ENCODE peak calls at places on chromosome 12, in ten cellular contexts. One of them, this sample, is unnamed.
A peak's percentile ranks its signal among the peaks of the same experiment; 100 is the strongest.

GRCh38 chr12:49070971-49071370 is 1.2 kb upstream of the RHEBL1 start:
- DNase-seq in HTR-8/SVneo: no peak
- DNase-seq in T-helper 2 cell: no peak
- DNase-seq in B cell: no peak
- DNase-seq in RWPE1: no peak
- DNase-seq in stimulated activated CD4-positive, alpha-beta T cell treated with anti-CD3 and anti-CD28 coated beads, Interleukin-15, amount 100 ng/mL, for 1 hour: no peak
- DNase-seq in Karpas-422: no peak
- DNase-seq in endothelial cell: no peak
- DNase-seq in NCI-H1694 treated with DMSO at 0.1 percent for 48 hours: no peak
- DNase-seq in SK-N-MC: no peak
- DNase-seq in this sample: no peak

GRCh38 chr12:65330341-65330740 is 51.9 kb downstream of the MSRB3 start:
- DNase-seq in stimulated activated CD4-positive, alpha-beta T cell treated with anti-CD3 and anti-CD28 coated beads, Interleukin-15, amount 100 ng/mL, for 1 hour: no peak
- DNase-seq in Karpas-422: no peak
- DNase-seq in NCI-H1694 treated with DMSO at 0.1 percent for 48 hours: no peak
- DNase-seq in B cell: no peak
- DNase-seq in HTR-8/SVneo: no peak
- DNase-seq in T-helper 2 cell: no peak
- DNase-seq in SK-N-MC: no peak
- DNase-seq in RWPE1: no peak
- DNase-seq in endothelial cell: no peak
- DNase-seq in this sample: no peak

GRCh38 chr12:131379758-131380157 is 331.1 kb upstream of the SFSWAP start:
- DNase-seq in stimulated activated CD4-positive, alpha-beta T cell treated with anti-CD3 and anti-CD28 coated beads, Interleukin-15, amount 100 ng/mL, for 1 hour: no peak
- DNase-seq in SK-N-MC: no peak
- DNase-seq in RWPE1: no peak
- DNase-seq in NCI-H1694 treated with DMSO at 0.1 percent for 48 hours: no peak
- DNase-seq in B cell: no peak
- DNase-seq in HTR-8/SVneo: no peak
- DNase-seq in endothelial cell: no peak
- DNase-seq in T-helper 2 cell: no peak
- DNase-seq in Karpas-422: no peak
- DNase-seq in this sample: no peak

GRCh38 chr12:64392221-64392620 is 1.7 kb upstream of the C12orf56 start:
- DNase-seq in B cell: no peak
- DNase-seq in endothelial cell: peak; percentile 37
- DNase-seq in HTR-8/SVneo: peak; percentile 35
- DNase-seq in SK-N-MC: no peak
- DNase-seq in RWPE1: peak; percentile 25
- DNase-seq in NCI-H1694 treated with DMSO at 0.1 percent for 48 hours: no peak
- DNase-seq in Karpas-422: peak; percentile 73
- DNase-seq in T-helper 2 cell: no peak
- DNase-seq in stimulated activated CD4-positive, alpha-beta T cell treated with anti-CD3 and anti-CD28 coated beads, Interleukin-15, amount 100 ng/mL, for 1 hour: no peak
- DNase-seq in this sample: no peak

GRCh38 chr12:28457785-28458184 is 267.5 kb downstream of the CCDC91 start:
- DNase-seq in stimulated activated CD4-positive, alpha-beta T cell treated with anti-CD3 and anti-CD28 coated beads, Interleukin-15, amount 100 ng/mL, for 1 hour: no peak
- DNase-seq in RWPE1: no peak
- DNase-seq in B cell: no peak
- DNase-seq in NCI-H1694 treated with DMSO at 0.1 percent for 48 hours: no peak
- DNase-seq in Karpas-422: no peak
- DNase-seq in HTR-8/SVneo: no peak
- DNase-seq in SK-N-MC: no peak
- DNase-seq in endothelial cell: no peak
- DNase-seq in T-helper 2 cell: no peak
- DNase-seq in this sample: no peak

GRCh38 chr12:89349814-89350213 is 2.5 kb downstream of the DUSP6 start:
- DNase-seq in Karpas-422: peak; percentile 56
- DNase-seq in RWPE1: no peak
- DNase-seq in endothelial cell: peak; percentile 39
- DNase-seq in SK-N-MC: no peak
- DNase-seq in stimulated activated CD4-positive, alpha-beta T cell treated with anti-CD3 and anti-CD28 coated beads, Interleukin-15, amount 100 ng/mL, for 1 hour: no peak
- DNase-seq in T-helper 2 cell: no peak
- DNase-seq in B cell: no peak
- DNase-seq in HTR-8/SVneo: no peak
- DNase-seq in NCI-H1694 treated with DMSO at 0.1 percent for 48 hours: no peak
- DNase-seq in this sample: no peak

GRCh38 chr12:50677858-50678257 is 86.0 kb upstream of the ATF1 start:
- DNase-seq in NCI-H1694 treated with DMSO at 0.1 percent for 48 hours: no peak
- DNase-seq in endothelial cell: no peak
- DNase-seq in B cell: no peak
- DNase-seq in stimulated activated CD4-positive, alpha-beta T cell treated with anti-CD3 and anti-CD28 coated beads, Interleukin-15, amount 100 ng/mL, for 1 hour: no peak
- DNase-seq in Karpas-422: no peak
- DNase-seq in RWPE1: no peak
- DNase-seq in HTR-8/SVneo: no peak
- DNase-seq in SK-N-MC: no peak
- DNase-seq in T-helper 2 cell: no peak
- DNase-seq in this sample: no peak

GRCh38 chr12:88242161-88242925 is 100.2 kb downstream of the TMTC3 start:
- DNase-seq in B cell: no peak
- DNase-seq in endothelial cell: no peak
- DNase-seq in SK-N-MC: no peak
- DNase-seq in stimulated activated CD4-positive, alpha-beta T cell treated with anti-CD3 and anti-CD28 coated beads, Interleukin-15, amount 100 ng/mL, for 1 hour: no peak
- DNase-seq in HTR-8/SVneo: peak; percentile 39
- DNase-seq in RWPE1: peak; percentile 87
- DNase-seq in Karpas-422: peak; percentile 37
- DNase-seq in NCI-H1694 treated with DMSO at 0.1 percent for 48 hours: no peak
- DNase-seq in T-helper 2 cell: no peak
- DNase-seq in this sample: no peak

GRCh38 chr12:114306646-114307045 is 99.3 kb downstream of the TBX5 start:
- DNase-seq in SK-N-MC: no peak
- DNase-seq in HTR-8/SVneo: no peak
- DNase-seq in B cell: no peak
- DNase-seq in NCI-H1694 treated with DMSO at 0.1 percent for 48 hours: no peak
- DNase-seq in Karpas-422: no peak
- DNase-seq in endothelial cell: no peak
- DNase-seq in stimulated activated CD4-positive, alpha-beta T cell treated with anti-CD3 and anti-CD28 coated beads, Interleukin-15, amount 100 ng/mL, for 1 hour: no peak
- DNase-seq in T-helper 2 cell: no peak
- DNase-seq in RWPE1: no peak
- DNase-seq in this sample: no peak

GRCh38 chr12:105674871-105675699 is 344.6 kb downstream of the C12orf75 start:
- DNase-seq in B cell: no peak
- DNase-seq in SK-N-MC: no peak
- DNase-seq in endothelial cell: no peak
- DNase-seq in NCI-H1694 treated with DMSO at 0.1 percent for 48 hours: no peak
- DNase-seq in RWPE1: no peak
- DNase-seq in Karpas-422: no peak
- DNase-seq in stimulated activated CD4-positive, alpha-beta T cell treated with anti-CD3 and anti-CD28 coated beads, Interleukin-15, amount 100 ng/mL, for 1 hour: no peak
- DNase-seq in HTR-8/SVneo: no peak
- DNase-seq in T-helper 2 cell: no peak
- DNase-seq in this sample: no peak

GRCh38 chr12:53097207-53097563 is 282 bp upstream of the IGFBP6 start:
- DNase-seq in NCI-H1694 treated with DMSO at 0.1 percent for 48 hours: no peak
- DNase-seq in Karpas-422: no peak
- DNase-seq in stimulated activated CD4-positive, alpha-beta T cell treated with anti-CD3 and anti-CD28 coated beads, Interleukin-15, amount 100 ng/mL, for 1 hour: no peak
- DNase-seq in B cell: no peak
- DNase-seq in HTR-8/SVneo: peak; percentile 45
- DNase-seq in SK-N-MC: no peak
- DNase-seq in endothelial cell: no peak
- DNase-seq in T-helper 2 cell: no peak
- DNase-seq in RWPE1: peak; percentile 22
- DNase-seq in this sample: no peak

GRCh38 chr12:31370645-31371620 is 45.0 kb upstream of the SINHCAF start:
- DNase-seq in Karpas-422: no peak
- DNase-seq in B cell: no peak
- DNase-seq in HTR-8/SVneo: no peak
- DNase-seq in stimulated activated CD4-positive, alpha-beta T cell treated with anti-CD3 and anti-CD28 coated beads, Interleukin-15, amount 100 ng/mL, for 1 hour: no peak
- DNase-seq in NCI-H1694 treated with DMSO at 0.1 percent for 48 hours: no peak
- DNase-seq in endothelial cell: peak; percentile 50
- DNase-seq in SK-N-MC: no peak
- DNase-seq in RWPE1: no peak
- DNase-seq in T-helper 2 cell: no peak
- DNase-seq in this sample: no peak

GRCh38 chr12:85179680-85180300 is 100.2 kb upstream of the ALX1 start:
- DNase-seq in endothelial cell: no peak
- DNase-seq in SK-N-MC: no peak
- DNase-seq in NCI-H1694 treated with DMSO at 0.1 percent for 48 hours: no peak
- DNase-seq in RWPE1: no peak
- DNase-seq in stimulated activated CD4-positive, alpha-beta T cell treated with anti-CD3 and anti-CD28 coated beads, Interleukin-15, amount 100 ng/mL, for 1 hour: no peak
- DNase-seq in Karpas-422: no peak
- DNase-seq in T-helper 2 cell: no peak
- DNase-seq in HTR-8/SVneo: no peak
- DNase-seq in B cell: no peak
- DNase-seq in this sample: no peak

GRCh38 chr12:113007166-113007565 is 28.8 kb downstream of the OAS2 start:
- DNase-seq in endothelial cell: no peak
- DNase-seq in B cell: no peak
- DNase-seq in T-helper 2 cell: no peak
- DNase-seq in HTR-8/SVneo: peak; percentile 46
- DNase-seq in NCI-H1694 treated with DMSO at 0.1 percent for 48 hours: no peak
- DNase-seq in SK-N-MC: no peak
- DNase-seq in stimulated activated CD4-positive, alpha-beta T cell treated with anti-CD3 and anti-CD28 coated beads, Interleukin-15, amount 100 ng/mL, for 1 hour: no peak
- DNase-seq in Karpas-422: no peak
- DNase-seq in RWPE1: no peak
- DNase-seq in this sample: no peak

GRCh38 chr12:54420766-54421144 is 1.7 kb upstream of the ITGA5 start:
- DNase-seq in RWPE1: no peak
- DNase-seq in SK-N-MC: no peak
- DNase-seq in B cell: no peak
- DNase-seq in HTR-8/SVneo: no peak
- DNase-seq in T-helper 2 cell: no peak
- DNase-seq in NCI-H1694 treated with DMSO at 0.1 percent for 48 hours: no peak
- DNase-seq in endothelial cell: no peak
- DNase-seq in stimulated activated CD4-positive, alpha-beta T cell treated with anti-CD3 and anti-CD28 coated beads, Interleukin-15, amount 100 ng/mL, for 1 hour: no peak
- DNase-seq in Karpas-422: no peak
- DNase-seq in this sample: no peak

GRCh38 chr12:117091758-117092510 is 7.3 kb downstream of the TESC start:
- DNase-seq in Karpas-422: no peak
- DNase-seq in SK-N-MC: no peak
- DNase-seq in RWPE1: no peak
- DNase-seq in T-helper 2 cell: no peak
- DNase-seq in NCI-H1694 treated with DMSO at 0.1 percent for 48 hours: no peak
- DNase-seq in endothelial cell: no peak
- DNase-seq in stimulated activated CD4-positive, alpha-beta T cell treated with anti-CD3 and anti-CD28 coated beads, Interleukin-15, amount 100 ng/mL, for 1 hour: no peak
- DNase-seq in B cell: no peak
- DNase-seq in HTR-8/SVneo: no peak
- DNase-seq in this sample: no peak

GRCh38 chr12:2397356-2398045 is 344.7 kb downstream of the CACNA1C start:
- DNase-seq in Karpas-422: no peak
- DNase-seq in T-helper 2 cell: no peak
- DNase-seq in NCI-H1694 treated with DMSO at 0.1 percent for 48 hours: no peak
- DNase-seq in SK-N-MC: no peak
- DNase-seq in HTR-8/SVneo: peak; percentile 46
- DNase-seq in endothelial cell: no peak
- DNase-seq in RWPE1: peak; percentile 16
- DNase-seq in B cell: no peak
- DNase-seq in stimulated activated CD4-positive, alpha-beta T cell treated with anti-CD3 and anti-CD28 coated beads, Interleukin-15, amount 100 ng/mL, for 1 hour: no peak
- DNase-seq in this sample: no peak

GRCh38 chr12:56488041-56488955 is at the start of gene GLS2:
- DNase-seq in Karpas-422: peak; percentile 53
- DNase-seq in HTR-8/SVneo: peak; percentile 65
- DNase-seq in T-helper 2 cell: peak; percentile 66
- DNase-seq in SK-N-MC: no peak
- DNase-seq in stimulated activated CD4-positive, alpha-beta T cell treated with anti-CD3 and anti-CD28 coated beads, Interleukin-15, amount 100 ng/mL, for 1 hour: peak; percentile 42
- DNase-seq in NCI-H1694 treated with DMSO at 0.1 percent for 48 hours: peak; percentile 50
- DNase-seq in B cell: peak; percentile 90
- DNase-seq in endothelial cell: peak; percentile 45
- DNase-seq in RWPE1: peak; percentile 94
- DNase-seq in this sample: peak; percentile 88

GRCh38 chr12:49292729-49293055 is 2.3 kb upstream of the PRPH start:
- DNase-seq in B cell: peak; percentile 4
- DNase-seq in SK-N-MC: no peak
- DNase-seq in endothelial cell: no peak
- DNase-seq in NCI-H1694 treated with DMSO at 0.1 percent for 48 hours: peak; percentile 82
- DNase-seq in Karpas-422: no peak
- DNase-seq in RWPE1: no peak
- DNase-seq in stimulated activated CD4-positive, alpha-beta T cell treated with anti-CD3 and anti-CD28 coated beads, Interleukin-15, amount 100 ng/mL, for 1 hour: no peak
- DNase-seq in HTR-8/SVneo: no peak
- DNase-seq in T-helper 2 cell: no peak
- DNase-seq in this sample: no peak

GRCh38 chr12:129570796-129571400 is 332.9 kb downstream of the TMEM132D start:
- DNase-seq in HTR-8/SVneo: no peak
- DNase-seq in Karpas-422: no peak
- DNase-seq in NCI-H1694 treated with DMSO at 0.1 percent for 48 hours: no peak
- DNase-seq in B cell: no peak
- DNase-seq in stimulated activated CD4-positive, alpha-beta T cell treated with anti-CD3 and anti-CD28 coated beads, Interleukin-15, amount 100 ng/mL, for 1 hour: no peak
- DNase-seq in endothelial cell: no peak
- DNase-seq in SK-N-MC: no peak
- DNase-seq in RWPE1: no peak
- DNase-seq in T-helper 2 cell: no peak
- DNase-seq in this sample: no peak

GRCh38 chr12:132484891-132485441 is 5.0 kb upstream of the FBRSL1 start:
- DNase-seq in NCI-H1694 treated with DMSO at 0.1 percent for 48 hours: no peak
- DNase-seq in Karpas-422: no peak
- DNase-seq in T-helper 2 cell: no peak
- DNase-seq in stimulated activated CD4-positive, alpha-beta T cell treated with anti-CD3 and anti-CD28 coated beads, Interleukin-15, amount 100 ng/mL, for 1 hour: no peak
- DNase-seq in HTR-8/SVneo: no peak
- DNase-seq in SK-N-MC: no peak
- DNase-seq in RWPE1: no peak
- DNase-seq in B cell: no peak
- DNase-seq in endothelial cell: no peak
- DNase-seq in this sample: no peak

GRCh38 chr12:110245278-110245868 is 35.7 kb upstream of the ATP2A2 start:
- DNase-seq in T-helper 2 cell: no peak
- DNase-seq in stimulated activated CD4-positive, alpha-beta T cell treated with anti-CD3 and anti-CD28 coated beads, Interleukin-15, amount 100 ng/mL, for 1 hour: peak; percentile 36
- DNase-seq in NCI-H1694 treated with DMSO at 0.1 percent for 48 hours: peak; percentile 15
- DNase-seq in B cell: peak; percentile 37
- DNase-seq in Karpas-422: peak; percentile 82
- DNase-seq in RWPE1: no peak
- DNase-seq in HTR-8/SVneo: no peak
- DNase-seq in endothelial cell: peak; percentile 14
- DNase-seq in SK-N-MC: no peak
- DNase-seq in this sample: peak; percentile 66

GRCh38 chr12:75294797-75295196 is 35.3 kb downstream of the CAPS2 start:
- DNase-seq in endothelial cell: no peak
- DNase-seq in HTR-8/SVneo: no peak
- DNase-seq in Karpas-422: no peak
- DNase-seq in SK-N-MC: no peak
- DNase-seq in stimulated activated CD4-positive, alpha-beta T cell treated with anti-CD3 and anti-CD28 coated beads, Interleukin-15, amount 100 ng/mL, for 1 hour: no peak
- DNase-seq in T-helper 2 cell: no peak
- DNase-seq in NCI-H1694 treated with DMSO at 0.1 percent for 48 hours: no peak
- DNase-seq in RWPE1: no peak
- DNase-seq in B cell: no peak
- DNase-seq in this sample: no peak

GRCh38 chr12:6384499-6385436 is 806 bp downstream of the LTBR start:
- DNase-seq in stimulated activated CD4-positive, alpha-beta T cell treated with anti-CD3 and anti-CD28 coated beads, Interleukin-15, amount 100 ng/mL, for 1 hour: no peak
- DNase-seq in endothelial cell: no peak
- DNase-seq in HTR-8/SVneo: no peak
- DNase-seq in Karpas-422: no peak
- DNase-seq in NCI-H1694 treated with DMSO at 0.1 percent for 48 hours: no peak
- DNase-seq in T-helper 2 cell: no peak
- DNase-seq in B cell: no peak
- DNase-seq in RWPE1: no peak
- DNase-seq in SK-N-MC: no peak
- DNase-seq in this sample: no peak

GRCh38 chr12:125276567-125276966 is 211.3 kb downstream of the AACS start:
- DNase-seq in RWPE1: no peak
- DNase-seq in HTR-8/SVneo: no peak
- DNase-seq in endothelial cell: no peak
- DNase-seq in stimulated activated CD4-positive, alpha-beta T cell treated with anti-CD3 and anti-CD28 coated beads, Interleukin-15, amount 100 ng/mL, for 1 hour: no peak
- DNase-seq in Karpas-422: no peak
- DNase-seq in B cell: no peak
- DNase-seq in NCI-H1694 treated with DMSO at 0.1 percent for 48 hours: no peak
- DNase-seq in SK-N-MC: no peak
- DNase-seq in T-helper 2 cell: no peak
- DNase-seq in this sample: no peak